ENCODE peak calls at places on chromosomes 16 and 17, in four cellular contexts. H is SK-MEL-5, Q is mesothelial cell of epicardium, Z is AG09309. R is an unnamed sample.
A peak's percentile ranks its signal among the peaks of the same experiment; 100 is the strongest.

GRCh38 chr16:57345666-57346204 is 12.8 kb upstream of the CCL22 start:
- DNase-seq in H (no peak), Z (no peak), Q (no peak), R (no peak)

GRCh38 chr16:68246121-68246520 is 948 bp downstream of the PLA2G15 start:
- DNase-seq in Z (no peak), Q (no peak), H (no peak), R (no peak)

GRCh38 chr16:14180431-14181059 is 109.4 kb downstream of the MRTFB start:
- DNase-seq in H (peak; percentile 59), Z (no peak), Q (no peak), R (no peak)

GRCh38 chr17:33202011-33202410 is 91.1 kb downstream of the ASIC2 start:
- DNase-seq in Z (no peak), H (no peak), Q (no peak), R (no peak)

GRCh38 chr17:46013502-46014165 is 14.6 kb downstream of the STH start:
- DNase-seq in H (no peak), Q (no peak), Z (peak; percentile 39), R (no peak)

GRCh38 chr17:11506635-11507034 is 91.6 kb upstream of the DNAH9 start:
- DNase-seq in Z (no peak), H (no peak), Q (peak; percentile 47), R (no peak)

GRCh38 chr17:44627513-44627912 is 28.8 kb upstream of the MEIOC start:
- DNase-seq in Z (no peak), Q (no peak), H (no peak), R (no peak)

GRCh38 chr17:20022701-20023100 is 13.5 kb downstream of the SPECC1 start:
- DNase-seq in Q (no peak), Z (no peak), H (no peak), R (no peak)

GRCh38 chr17:50630524-50631194 is 4.0 kb upstream of the ABCC3 start:
- DNase-seq in Z (no peak), Q (peak; percentile 60), H (peak; percentile 52), R (no peak)

GRCh38 chr16:50197582-50197981 is 44.5 kb downstream of the TENT4B start:
- DNase-seq in H (no peak), Z (no peak), Q (no peak), R (no peak)

GRCh38 chr17:83189013-83189672 is 109.7 kb downstream of the METRNL start:
- DNase-seq in Z (no peak), H (no peak), Q (peak; percentile 31), R (no peak)

GRCh38 chr16:87293990-87294389 is 23.2 kb downstream of the C16orf95 start:
- DNase-seq in H (no peak), Z (no peak), Q (no peak), R (no peak)

GRCh38 chr16:69906838-69907301 is 44.3 kb upstream of the CLEC18A start:
- DNase-seq in Z (peak; percentile 80), H (no peak), Q (no peak), R (no peak)

GRCh38 chr16:81491522-81492188 is 47.0 kb downstream of the CMIP start:
- DNase-seq in Z (no peak), H (no peak), Q (no peak), R (no peak)

GRCh38 chr17:78325076-78325712 is 34.7 kb downstream of the SOCS3 start:
- DNase-seq in Q (no peak), Z (no peak), H (no peak), R (no peak)

GRCh38 chr16:85148959-85149358 is 36.7 kb upstream of the CIBAR2 start:
- DNase-seq in Q (no peak), Z (no peak), H (no peak), R (no peak)

GRCh38 chr16:31083556-31083955 is 5.2 kb downstream of the PRSS53 start:
- DNase-seq in H (no peak), Z (no peak), Q (no peak), R (no peak)

GRCh38 chr17:70642059-70642458 is 472.7 kb downstream of the KCNJ2 start:
- DNase-seq in Z (no peak), H (no peak), Q (no peak), R (no peak)

GRCh38 chr16:53055603-53056527 is 1.1 kb downstream of the CHD9 start:
- DNase-seq in Q (peak; percentile 41), H (peak; percentile 61), Z (peak; percentile 20), R (peak; percentile 64)

GRCh38 chr17:42065201-42065600 is 14.8 kb upstream of the C17orf113 start:
- DNase-seq in Z (no peak), Q (no peak), H (no peak), R (no peak)

GRCh38 chr17:74632196-74632540 is 8.6 kb upstream of the CD300E start:
- DNase-seq in Q (no peak), H (no peak), Z (no peak), R (no peak)

GRCh38 chr16:48596326-48596725 is 13.7 kb downstream of the N4BP1 start:
- DNase-seq in Z (no peak), Q (no peak), H (no peak), R (no peak)

GRCh38 chr16:53775821-53776431 is 72.0 kb downstream of the FTO start:
- DNase-seq in H (peak; percentile 68), Z (peak; percentile 90), Q (no peak), R (no peak)

GRCh38 chr17:63956296-63956920 is 16.3 kb downstream of the SCN4A start:
- DNase-seq in H (no peak), Z (no peak), Q (no peak), R (no peak)

GRCh38 chr17:49915670-49916069 is 53.3 kb upstream of the DLX4 start:
- DNase-seq in H (no peak), Z (no peak), Q (no peak), R (no peak)

R was measured in iPS DF 19.7.